ENCODE peak calls at places on chromosomes 12 and 14, in seven cellular contexts. Y is psoas muscle, M is astrocyte of the cerebellum, E is upper lobe of right lung, L is lower lobe of right lung, R is esophagus squamous epithelium, U is neural progenitor cell. J is an unnamed sample.

GRCh38 chr12:107248187-107248586 is 154.8 kb upstream of the CRY1 start:
- DNase-seq in M (no peak), L (no peak), U (no peak), Y (no peak), E (no peak), R (no peak), J (no peak)

GRCh38 chr12:112559784-112560183 is 141.0 kb downstream of the PTPN11 start:
- DNase-seq in R (no peak), Y (no peak), U (no peak), E (no peak), L (no peak), M (no peak), J (no peak)

GRCh38 chr12:46217686-46218508 is 50.9 kb downstream of the SLC38A1 start:
- DNase-seq in M (no peak), Y (no peak), R (no peak), U (no peak), E (no peak), L (no peak), J (peak)

GRCh38 chr14:103558071-103558882 is 4.2 kb downstream of the BAG5 start:
- DNase-seq in U (no peak), E (no peak), Y (no peak), L (peak), R (no peak), M (peak), J (no peak)

GRCh38 chr14:87615050-87615449 is 377.9 kb downstream of the GALC start:
- DNase-seq in Y (no peak), M (no peak), E (no peak), L (no peak), R (no peak), U (no peak), J (no peak)

GRCh38 chr14:68305738-68306137 is 486.2 kb downstream of the RAD51B start:
- DNase-seq in Y (no peak), U (no peak), R (no peak), E (no peak), L (no peak), M (no peak), J (no peak)

GRCh38 chr14:55739967-55740707 is 160.1 kb downstream of the KTN1 start:
- DNase-seq in L (no peak), U (no peak), M (no peak), R (no peak), Y (peak), E (no peak), J (no peak)

GRCh38 chr14:64095620-64096019 is 198.6 kb downstream of the ESR2 start:
- DNase-seq in R (no peak), U (no peak), E (no peak), L (no peak), M (no peak), Y (no peak), J (no peak)

GRCh38 chr14:100239200-100239839 is 376 bp downstream of the YY1 start:
- DNase-seq in E (peak), U (no peak), M (no peak), Y (peak), L (peak), R (no peak), J (no peak)

GRCh38 chr12:116910645-116911449 is at the start of gene FBXW8:
- DNase-seq in M (peak), Y (peak), R (no peak), U (peak), E (peak), L (peak), J (peak)

GRCh38 chr12:116713529-116713928 is 24.3 kb downstream of the SPRING1 start:
- DNase-seq in R (no peak), M (no peak), U (no peak), E (no peak), L (no peak), Y (no peak), J (no peak)

GRCh38 chr12:89597770-89598169 is 71.9 kb upstream of the POC1B start:
- DNase-seq in R (no peak), Y (no peak), M (no peak), U (no peak), E (no peak), L (no peak), J (no peak)

GRCh38 chr12:108728820-108729611 is 2.3 kb downstream of the CORO1C start:
- DNase-seq in M (no peak), Y (no peak), E (no peak), U (no peak), L (no peak), R (no peak), J (no peak)

GRCh38 chr12:14157129-14157747 is 175.8 kb upstream of the GRIN2B start:
- DNase-seq in Y (no peak), M (no peak), E (no peak), R (no peak), U (no peak), L (no peak), J (no peak)

GRCh38 chr14:61561657-61562276 is 133.5 kb upstream of the HIF1A start:
- DNase-seq in L (peak), E (peak), U (no peak), Y (peak), R (peak), M (peak), J (no peak)

GRCh38 chr12:68356060-68356748 is 24.0 kb upstream of the MDM1 start:
- DNase-seq in M (no peak), Y (no peak), R (no peak), U (no peak), E (no peak), L (no peak), J (no peak)

GRCh38 chr14:39025810-39026627 is 77.0 kb downstream of the SEC23A start:
- DNase-seq in L (no peak), R (no peak), E (no peak), M (peak), Y (no peak), U (no peak), J (no peak)

GRCh38 chr12:118999107-118999506 is 17.8 kb downstream of the SRRM4 start:
- DNase-seq in L (no peak), R (no peak), Y (no peak), M (no peak), U (no peak), E (no peak), J (no peak)

GRCh38 chr12:28876423-28876822 is 272.7 kb upstream of the FAR2 start:
- DNase-seq in M (no peak), L (no peak), Y (no peak), R (no peak), U (no peak), E (no peak), J (no peak)

GRCh38 chr12:15830538-15830937 is 41.4 kb upstream of the EPS8 start:
- DNase-seq in M (peak), Y (no peak), E (no peak), L (no peak), U (no peak), R (no peak), J (no peak)

GRCh38 chr14:96139879-96140278 is 64.8 kb upstream of the BDKRB2 start:
- DNase-seq in L (no peak), U (no peak), M (no peak), Y (no peak), R (no peak), E (no peak), J (no peak)

GRCh38 chr12:752673-753400 is 458 bp downstream of the WNK1 start:
- DNase-seq in E (peak), L (peak), M (no peak), U (peak), R (no peak), Y (peak), J (peak)

GRCh38 chr12:30643366-30643765 is 52.3 kb downstream of the IPO8 start:
- DNase-seq in U (no peak), M (no peak), R (no peak), Y (no peak), E (no peak), L (no peak), J (no peak)

GRCh38 chr14:22438742-22439141 is 150.3 kb downstream of the DAD1 start:
- DNase-seq in Y (no peak), R (no peak), E (no peak), M (no peak), U (no peak), L (no peak), J (no peak)

GRCh38 chr12:15966426-15966825 is 55.3 kb downstream of the DERA start:
- DNase-seq in Y (no peak), M (peak), L (no peak), R (no peak), E (no peak), U (no peak), J (no peak)

GRCh38 chr12:115294443-115295133 is 610.6 kb upstream of the TBX3 start:
- DNase-seq in R (no peak), Y (no peak), M (no peak), L (no peak), E (no peak), U (no peak), J (no peak)

GRCh38 chr14:53450871-53451270 is 297.7 kb upstream of the DDHD1 start:
- DNase-seq in L (peak), E (no peak), M (no peak), R (no peak), Y (no peak), U (no peak), J (no peak)

GRCh38 chr12:111455448-111456320 is 50.0 kb downstream of the SH2B3 start:
- DNase-seq in E (no peak), Y (no peak), R (no peak), U (no peak), L (no peak), M (no peak), J (no peak)
- H3K4me3 ChIP-seq in E (no peak), Y (no peak), R (no peak), U (no peak), L (no peak), M (no peak), J (no peak)

GRCh38 chr12:55516391-55516790 is 24.2 kb downstream of the OR6C68 start:
- DNase-seq in E (no peak), Y (no peak), L (no peak), U (no peak), R (no peak), M (no peak), J (no peak)

DNA sequence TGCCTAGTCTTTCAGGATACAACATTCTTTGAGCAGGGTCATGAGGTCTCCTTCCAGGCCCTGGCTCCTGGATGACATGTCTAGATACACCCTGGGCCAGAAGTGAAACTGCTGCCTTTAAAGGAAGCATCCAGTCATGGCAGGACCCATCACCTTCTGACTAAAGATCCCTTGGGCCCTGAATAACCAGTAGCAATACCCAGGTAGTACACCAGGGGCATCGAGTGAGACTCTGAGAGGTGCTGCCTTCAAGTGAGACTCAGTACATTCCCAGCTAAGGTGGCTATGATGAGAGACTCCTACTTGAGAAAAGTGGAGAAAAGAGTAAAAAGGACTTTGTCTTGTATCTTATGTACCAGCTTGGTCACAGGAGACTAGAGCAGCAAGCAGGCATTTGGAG is 23.5 kb downstream of the OR6C68 start:
- DNase-seq in U (peak), L (no peak), M (no peak), E (no peak), R (no peak), Y (no peak), J (no peak)
- TF ChIP-seq CTCF in U (peak), L (no peak), M (peak), E (no peak), R (no peak), Y (no peak), J (no peak)

GRCh38 chr12:47779301-47779942 is 6.4 kb downstream of the SLC48A1 start:
- DNase-seq in U (peak), R (peak), L (peak), E (peak), Y (peak), M (peak), J (peak)
- H3K4me3 ChIP-seq in U (peak), R (no peak), L (no peak), E (no peak), Y (no peak), M (no peak), J (no peak)

DNA sequence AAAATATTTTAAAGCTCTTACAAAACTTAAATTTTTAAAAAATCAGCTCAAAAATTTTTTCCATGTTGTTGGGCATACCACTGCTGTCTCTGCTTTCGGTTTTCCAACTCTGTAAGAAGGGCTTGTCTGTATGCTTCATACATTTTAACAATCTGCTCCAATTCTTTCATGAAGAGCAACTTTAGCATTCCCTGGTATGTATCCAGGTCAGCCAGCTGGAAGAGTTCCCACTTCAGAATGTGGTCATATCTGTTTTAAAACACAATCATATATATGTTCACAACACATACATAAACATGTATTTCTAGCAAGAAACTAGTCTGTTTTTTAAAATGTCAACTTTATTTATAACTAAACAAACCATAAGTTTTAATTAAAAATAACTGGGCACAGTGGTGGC is 33.0 kb downstream of the SAV1 start:
- DNase-seq in M (no peak), L (no peak), U (no peak), R (no peak), E (no peak), Y (no peak), J (no peak)
- TF ChIP-seq CTCF in M (no peak), L (no peak), U (no peak), R (no peak), E (no peak), Y (no peak), J (no peak)

GRCh38 chr12:9928607-9929006 is 3.6 kb downstream of the CLEC2A start:
- DNase-seq in E (no peak), Y (no peak), L (no peak), U (no peak), M (no peak), R (no peak), J (no peak)

GRCh38 chr12:9931245-9931644 is 925 bp downstream of the CLEC2A start:
- DNase-seq in E (no peak), L (no peak), U (no peak), R (no peak), M (no peak), Y (no peak), J (no peak)

GRCh38 chr12:9922429-9922828 is 9.7 kb downstream of the CLEC2A start:
- DNase-seq in L (no peak), M (no peak), R (no peak), U (no peak), Y (no peak), E (no peak), J (no peak)

GRCh38 chr12:9926876-9927275 is 5.3 kb downstream of the CLEC2A start:
- DNase-seq in Y (no peak), E (no peak), L (no peak), U (no peak), M (no peak), R (no peak), J (no peak)

GRCh38 chr12:9925746-9926393 is 6.3 kb downstream of the CLEC2A start:
- DNase-seq in U (peak), M (peak), Y (no peak), R (no peak), L (no peak), E (no peak), J (peak)
- H3K4me3 ChIP-seq in U (no peak), M (no peak), Y (peak), R (peak), L (peak), E (peak), J (peak)

GRCh38 chr12:98870521-98870920 is 225.4 kb downstream of the APAF1 start:
- DNase-seq in E (no peak), M (no peak), R (no peak), Y (no peak), L (no peak), U (peak), J (no peak)

GRCh38 chr12:98864363-98864762 is 219.3 kb downstream of the APAF1 start:
- DNase-seq in U (no peak), L (no peak), M (no peak), E (no peak), Y (no peak), R (no peak), J (no peak)

GRCh38 chr12:98868076-98868475 is 223.0 kb downstream of the APAF1 start:
- DNase-seq in L (no peak), Y (no peak), E (no peak), U (no peak), R (no peak), M (no peak), J (no peak)

GRCh38 chr12:98869886-98870285 is 224.8 kb downstream of the APAF1 start:
- DNase-seq in U (no peak), E (no peak), Y (no peak), M (no peak), R (no peak), L (no peak), J (no peak)

GRCh38 chr12:98868538-98868937 is 223.4 kb downstream of the APAF1 start:
- DNase-seq in E (no peak), M (no peak), R (no peak), U (no peak), Y (no peak), L (no peak), J (no peak)
- TF ChIP-seq CTCF in E (no peak), M (no peak), R (no peak), U (no peak), Y (no peak), L (no peak), J (no peak)